ENCODE peak calls at places on chromosomes 3 and 15, in seven cellular contexts. H, B, C, G, I, W and P are unnamed samples.

GRCh38 chr3:157029365-157029790 is 130.6 kb downstream of the CCNL1 start:
- DNase-seq in H (peak), B (no peak), C (no peak), G (no peak), I (no peak), W (no peak), P (no peak)

GRCh38 chr15:73989001-73989798 is 2.9 kb downstream of the STOML1 start:
- DNase-seq in H (no peak), B (no peak), C (no peak), G (peak), I (no peak), W (no peak), P (no peak)

GRCh38 chr3:184907941-184908649 is 96.1 kb downstream of the VPS8 start:
- DNase-seq in H (no peak), B (no peak), C (no peak), G (no peak), I (no peak), W (no peak), P (no peak)

GRCh38 chr3:47525617-47526016 is 12.1 kb upstream of the ELP6 start:
- DNase-seq in H (no peak), B (no peak), C (no peak), G (no peak), I (no peak), W (no peak), P (no peak)

GRCh38 chr15:65336369-65336766 is 31.9 kb downstream of the RNU5B-1 start:
- DNase-seq in H (no peak), B (no peak), C (peak), G (no peak), I (no peak), W (no peak), P (no peak)

GRCh38 chr3:193771011-193771697 is 178.1 kb downstream of the OPA1 start:
- DNase-seq in H (no peak), B (no peak), C (no peak), G (no peak), I (no peak), W (no peak), P (no peak)

GRCh38 chr3:80244390-80244789 is 476.6 kb upstream of the ROBO1 start:
- DNase-seq in H (no peak), B (no peak), C (no peak), G (no peak), I (peak), W (no peak), P (no peak)

GRCh38 chr3:58130591-58130990 is 80.2 kb downstream of the DNASE1L3 start:
- DNase-seq in H (no peak), B (no peak), C (peak), G (no peak), I (no peak), W (no peak), P (no peak)

GRCh38 chr3:139935071-139935865 is at the start of gene CLSTN2:
- DNase-seq in H (no peak), B (peak), C (peak), G (peak), I (peak), W (peak), P (peak)

GRCh38 chr15:77901251-77901881 is 176.1 kb downstream of the TBC1D2B start:
- DNase-seq in H (peak), B (peak), C (no peak), G (peak), I (no peak), W (no peak), P (no peak)

GRCh38 chr3:15360786-15361493 is 28.6 kb upstream of the SH3BP5 start:
- DNase-seq in H (no peak), B (no peak), C (no peak), G (no peak), I (no peak), W (no peak), P (no peak)

GRCh38 chr3:143850877-143851276 is 2.6 kb upstream of the SLC9A9 start:
- DNase-seq in H (no peak), B (no peak), C (no peak), G (no peak), I (no peak), W (no peak), P (no peak)

GRCh38 chr3:143851331-143852017 is 3.2 kb upstream of the SLC9A9 start:
- DNase-seq in H (no peak), B (no peak), C (no peak), G (no peak), I (no peak), W (no peak), P (no peak)

GRCh38 chr3:143849854-143850549 is 1.7 kb upstream of the SLC9A9 start:
- DNase-seq in H (no peak), B (no peak), C (no peak), G (no peak), I (no peak), W (no peak), P (no peak)

GRCh38 chr3:143848707-143849106 is 439 bp upstream of the SLC9A9 start:
- DNase-seq in H (no peak), B (no peak), C (no peak), G (no peak), I (no peak), W (no peak), P (no peak)

DNA sequence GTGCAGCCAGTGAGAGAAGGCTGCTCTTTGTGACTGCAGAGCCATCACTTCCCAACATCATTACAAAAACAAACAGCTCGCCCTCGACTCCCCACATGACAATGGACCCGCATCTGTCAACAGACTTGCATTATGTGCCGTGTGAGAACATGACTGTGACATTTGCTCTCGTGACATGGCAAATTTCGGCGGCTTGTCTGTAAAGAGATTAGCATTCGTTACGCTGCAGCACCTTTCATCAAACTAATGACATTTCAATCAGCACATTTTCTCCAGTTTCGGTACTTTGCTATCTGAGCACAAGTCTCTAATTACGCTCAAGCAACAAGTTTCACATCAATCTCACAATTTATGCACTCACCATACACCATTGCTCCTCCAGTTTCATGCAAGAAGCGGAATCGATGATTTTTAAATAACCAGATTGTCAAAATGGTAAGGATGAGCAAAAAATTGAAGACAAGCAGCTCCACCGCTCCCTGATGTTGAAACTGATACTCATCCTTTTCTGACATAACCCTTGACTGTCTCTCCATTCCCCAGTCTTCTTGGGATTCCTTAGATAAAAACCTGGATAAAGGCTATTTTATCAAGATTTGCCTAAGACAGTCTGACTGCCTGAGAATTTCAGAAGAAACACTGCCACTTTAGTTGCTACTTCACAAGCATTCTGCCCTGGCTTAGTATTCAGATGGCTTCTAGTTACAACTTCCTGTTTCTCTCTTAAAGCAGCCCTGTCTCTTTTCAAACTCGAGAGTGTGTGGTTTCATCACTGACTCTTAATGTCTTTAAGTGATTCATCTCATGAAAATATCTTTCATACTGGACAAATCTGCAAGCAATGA is at the start of gene SLC9A9:
- DNase-seq in H (peak), B (peak), C (no peak), G (no peak), I (peak), W (peak), P (no peak)
- TF ChIP-seq POLR2AphosphoS5 in H (peak), B (no peak), C (no peak), G (no peak), I (peak), W (no peak), P (no peak)

DNA sequence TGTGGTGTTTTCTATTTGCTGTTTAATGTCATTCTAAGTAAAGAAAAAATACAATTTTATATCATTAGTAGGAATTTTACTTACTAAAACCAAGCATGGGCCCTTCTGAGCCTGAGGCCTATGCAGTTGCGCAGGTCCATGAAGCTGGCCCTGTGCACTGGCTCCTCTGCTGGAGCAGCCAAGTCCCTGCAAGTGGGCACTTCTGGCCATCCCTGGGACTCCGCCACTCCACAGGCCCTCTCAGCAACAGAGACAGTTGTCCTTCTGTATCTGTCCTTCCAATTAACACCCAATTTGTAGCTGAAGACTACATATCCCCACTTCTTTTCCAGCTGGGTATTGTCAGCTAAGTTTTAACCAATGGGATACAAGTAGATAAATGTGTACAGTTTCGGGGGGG is 49.9 kb upstream of the RYK start:
- DNase-seq in H (no peak), B (no peak), C (peak), G (no peak), I (no peak), W (no peak), P (no peak)
- TF ChIP-seq CTCF in H (no peak), B (no peak), C (peak), G (no peak), I (no peak), W (no peak), P (no peak)

DNA sequence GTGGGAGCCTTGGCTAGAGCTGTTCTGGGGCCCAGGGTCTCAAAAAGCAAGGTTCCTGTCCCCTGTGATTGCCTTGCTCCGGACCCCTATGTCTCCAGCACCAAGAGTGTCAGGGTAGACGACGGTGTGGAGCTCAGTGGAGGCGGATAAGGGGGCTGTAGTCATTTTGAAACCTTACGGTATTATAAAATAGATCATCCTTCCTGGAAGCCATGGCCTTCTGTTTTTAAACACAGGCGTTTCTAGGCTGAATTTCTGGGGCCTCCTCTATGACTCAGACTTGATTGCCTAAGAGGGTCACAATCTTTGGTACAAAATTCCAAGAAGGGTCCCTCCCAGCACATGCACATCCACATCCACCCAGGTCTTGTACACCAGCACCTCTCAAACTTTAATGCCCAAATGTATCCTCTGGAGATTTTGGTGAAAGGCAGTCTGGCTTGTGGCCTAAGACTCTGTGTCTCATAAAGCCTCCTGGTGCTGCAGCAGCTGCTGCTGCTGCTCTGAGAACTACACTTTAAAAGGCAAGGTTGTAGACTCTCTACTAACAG is 70.5 kb upstream of the XCR1 start:
- DNase-seq in H (no peak), B (no peak), C (no peak), G (peak), I (no peak), W (no peak), P (no peak)
- TF ChIP-seq POLR2AphosphoS5 in H (no peak), B (no peak), C (no peak), G (no peak), I (peak), W (no peak), P (peak)

GRCh38 chr15:58764468-58764867 is 6.6 kb upstream of the MINDY2 start:
- DNase-seq in H (no peak), B (no peak), C (no peak), G (no peak), I (no peak), W (no peak), P (no peak)

GRCh38 chr15:58761010-58761388 is 10.1 kb upstream of the MINDY2 start:
- DNase-seq in H (no peak), B (no peak), C (no peak), G (no peak), I (no peak), W (no peak), P (no peak)

GRCh38 chr15:58760385-58761009 is 10.6 kb upstream of the MINDY2 start:
- DNase-seq in H (no peak), B (no peak), C (no peak), G (no peak), I (no peak), W (no peak), P (no peak)

GRCh38 chr15:58762285-58762684 is 8.8 kb upstream of the MINDY2 start:
- DNase-seq in H (no peak), B (no peak), C (no peak), G (no peak), I (no peak), W (no peak), P (no peak)

DNA sequence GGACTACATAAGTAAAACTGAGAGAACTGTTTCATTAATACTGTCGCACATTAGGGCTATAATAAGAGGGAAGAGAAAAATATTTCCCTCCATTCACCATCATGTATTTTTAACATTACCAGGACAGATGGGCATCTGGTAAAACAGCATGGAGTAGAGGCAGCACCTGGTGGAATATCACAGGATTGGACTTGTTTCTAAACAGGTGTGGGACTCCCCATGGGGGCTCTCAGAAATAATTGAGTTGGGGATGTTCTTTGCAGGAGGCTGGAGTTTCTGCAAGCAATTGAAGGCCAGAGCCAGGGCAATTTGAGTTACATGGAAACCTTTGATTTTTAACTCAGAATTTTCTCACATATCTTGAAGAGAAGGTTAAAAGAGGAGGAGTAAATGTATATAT is 8.4 kb upstream of the MINDY2 start:
- DNase-seq in H (no peak), B (no peak), C (no peak), G (no peak), I (no peak), W (no peak), P (no peak)
- TF ChIP-seq CTCF in H (no peak), B (no peak), C (no peak), G (no peak), I (no peak), W (no peak), P (no peak)

GRCh38 chr3:167694121-167694520 is 40.4 kb upstream of the WDR49 start:
- DNase-seq in H (no peak), B (no peak), C (no peak), G (no peak), I (no peak), W (no peak), P (no peak)

DNA sequence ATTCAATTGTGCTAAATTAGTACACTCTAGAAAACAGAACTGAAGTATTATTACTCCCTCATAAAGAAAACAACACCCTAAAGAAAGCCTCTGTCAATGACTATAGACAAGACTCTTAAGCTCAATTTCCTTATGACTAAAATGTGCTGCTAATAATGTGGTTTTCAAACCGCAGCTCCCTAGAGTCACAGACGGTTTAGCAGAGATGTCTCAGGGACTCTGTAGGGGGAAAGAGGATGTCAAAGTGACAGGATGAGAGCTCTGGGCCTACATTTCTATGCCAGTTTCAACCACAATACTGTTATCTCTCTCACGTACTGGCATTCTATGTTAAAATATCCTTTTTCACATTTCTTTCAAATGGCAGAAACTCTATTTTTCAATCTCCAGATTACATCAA is 37.6 kb upstream of the WDR49 start:
- DNase-seq in H (no peak), B (no peak), C (no peak), G (no peak), I (no peak), W (no peak), P (no peak)
- TF ChIP-seq POLR2AphosphoS5 in H (no peak), B (no peak), C (no peak), G (no peak), I (no peak), W (no peak), P (no peak)

GRCh38 chr15:76341366-76342045 is 4.9 kb downstream of the ISL2 start:
- DNase-seq in H (no peak), B (no peak), C (peak), G (no peak), I (peak), W (no peak), P (no peak)

GRCh38 chr15:76340198-76340801 is 3.7 kb downstream of the ISL2 start:
- DNase-seq in H (peak), B (no peak), C (peak), G (no peak), I (peak), W (no peak), P (no peak)

GRCh38 chr15:76342046-76342381 is 5.4 kb downstream of the ISL2 start:
- DNase-seq in H (no peak), B (no peak), C (no peak), G (no peak), I (no peak), W (no peak), P (no peak)

GRCh38 chr15:76339302-76340197 is 3.0 kb downstream of the ISL2 start:
- DNase-seq in H (no peak), B (no peak), C (peak), G (no peak), I (peak), W (no peak), P (no peak)

GRCh38 chr15:76340802-76341365 is 4.3 kb downstream of the ISL2 start:
- DNase-seq in H (peak), B (no peak), C (no peak), G (no peak), I (peak), W (no peak), P (no peak)
- TF ChIP-seq CTCF in H (peak), B (no peak), C (no peak), G (no peak), I (peak), W (no peak), P (no peak)